ENCODE peak calls at places on chromosomes 5 and 9, in ten cellular contexts. M is stomach, S is esophagus muscularis mucosa, N is transverse colon, C is sigmoid colon, K is K562, G is suprapubic skin, B is GM12878, D is H1, Y is SK-N-SH. E is an unnamed sample. For H3K4me1, the result is how much of the 10 kb centered on the place peaks cover.

GRCh38 chr5:36202521-36202961 is 39.2 kb downstream of the NADK2 start:
- DNase-seq in M (no peak), S (no peak), N (no peak), C (no peak), K (no peak), G (no peak), B (no peak), D (no peak), Y (no peak), E (peak)

GRCh38 chr5:177304392-177305119 is 957 bp downstream of the PRELID1 start:
- DNase-seq in M (no peak), S (no peak), N (peak), C (peak), K (peak), G (no peak), B (no peak), D (no peak), Y (peak), E (no peak)

GRCh38 chr5:35354751-35355150 is 124.5 kb upstream of the PRLR start:
- DNase-seq in M (no peak), S (no peak), N (no peak), C (no peak), K (no peak), G (no peak), B (no peak), D (no peak), Y (no peak), E (no peak)

GRCh38 chr5:150486402-150487198 is 21.3 kb upstream of the NDST1 start:
- DNase-seq in M (peak), S (no peak), N (peak), C (no peak), K (peak), G (no peak), B (no peak), D (peak), Y (peak), E (no peak)

GRCh38 chr9:129036923-129037766 is 719 bp downstream of the MIGA2 start:
- DNase-seq in M (no peak), S (no peak), N (no peak), C (no peak), K (peak), G (no peak), B (no peak), D (no peak), Y (no peak), E (no peak)

GRCh38 chr5:39755986-39756385 is 331.2 kb upstream of the DAB2 start:
- DNase-seq in M (no peak), S (no peak), N (no peak), C (no peak), K (peak), G (no peak), B (no peak), D (no peak), Y (no peak), E (no peak)

GRCh38 chr9:132214027-132214622 is 52.3 kb downstream of the NTNG2 start:
- DNase-seq in M (peak), S (peak), N (no peak), C (peak), K (no peak), G (no peak), B (no peak), D (no peak), Y (peak), E (peak)

GRCh38 chr5:177496111-177497010 is 1.0 kb downstream of the PDLIM7 start:
- DNase-seq in M (peak), S (no peak), N (peak), C (peak), K (peak), G (peak), B (no peak), D (no peak), Y (peak), E (peak)

GRCh38 chr9:136088939-136089696 is 6.0 kb downstream of the NACC2 start:
- DNase-seq in M (no peak), S (no peak), N (no peak), C (peak), K (no peak), G (peak), B (no peak), D (no peak), Y (peak), E (peak)

GRCh38 chr9:8822667-8823025 is 1023.1 kb upstream of the DMAC1 start:
- DNase-seq in M (no peak), S (no peak), N (no peak), C (no peak), K (no peak), G (no peak), B (no peak), D (no peak), Y (no peak), E (no peak)

GRCh38 chr9:132125944-132126720 is 35.7 kb upstream of the NTNG2 start:
- DNase-seq in M (no peak), S (no peak), N (no peak), C (no peak), K (no peak), G (no peak), B (no peak), D (no peak), Y (no peak), E (peak)

GRCh38 chr9:127974769-127975261 is 6.0 kb downstream of the EEIG1 start:
- DNase-seq in M (no peak), S (no peak), N (no peak), C (peak), K (no peak), G (no peak), B (no peak), D (no peak), Y (peak), E (peak)

GRCh38 chr9:81984911-81985310 is 3.7 kb upstream of the SPATA31D1 start:
- DNase-seq in M (no peak), S (no peak), N (no peak), C (no peak), K (no peak), G (no peak), B (no peak), D (no peak), Y (no peak), E (no peak)

GRCh38 chr5:61970218-61970617 is 335.8 kb upstream of the KIF2A start:
- DNase-seq in M (no peak), S (peak), N (no peak), C (no peak), K (no peak), G (no peak), B (no peak), D (no peak), Y (no peak), E (no peak)

GRCh38 chr5:148972958-148973357 is 89.9 kb downstream of the SH3TC2 start:
- DNase-seq in M (peak), S (no peak), N (no peak), C (peak), K (no peak), G (peak), B (no peak), D (no peak), Y (no peak), E (no peak)

GRCh38 chr5:41410307-41410706 is 100.1 kb downstream of the PLCXD3 start:
- DNase-seq in M (no peak), S (no peak), N (no peak), C (no peak), K (no peak), G (no peak), B (no peak), D (no peak), Y (no peak), E (no peak)

GRCh38 chr9:81687521-81688261 is 1.7 kb downstream of the TLE1 start:
- DNase-seq in M (peak), S (no peak), N (peak), C (peak), K (no peak), G (peak), B (no peak), D (no peak), Y (peak), E (peak)

GRCh38 chr5:76544268-76544926 is 78.8 kb downstream of the F2RL2 start:
- DNase-seq in M (peak), S (no peak), N (peak), C (no peak), K (peak), G (no peak), B (peak), D (no peak), Y (peak), E (no peak)

GRCh38 chr9:136726631-136727191 is 14.3 kb downstream of the DIPK1B start:
- DNase-seq in M (no peak), S (no peak), N (no peak), C (no peak), K (peak), G (no peak), B (peak), D (no peak), Y (peak), E (no peak)

GRCh38 chr5:126645132-126645531 is 44.4 kb downstream of the PHAX start:
- DNase-seq in M (no peak), S (no peak), N (no peak), C (no peak), K (no peak), G (no peak), B (no peak), D (no peak), Y (no peak), E (no peak)

GRCh38 chr5:73796164-73797141 is 170.5 kb downstream of the ARHGEF28 start:
- DNase-seq in M (peak), S (no peak), N (no peak), C (no peak), K (peak), G (no peak), B (peak), D (no peak), Y (no peak), E (peak)

GRCh38 chr9:96618209-96619108 is 1.2 kb downstream of the CDC14B start:
- DNase-seq in M (peak), S (peak), N (peak), C (peak), K (no peak), G (peak), B (no peak), D (no peak), Y (peak), E (peak)

GRCh38 chr5:124754206-124754927 is 7.9 kb upstream of the ZNF608 start:
- DNase-seq in M (no peak), S (no peak), N (no peak), C (no peak), K (no peak), G (no peak), B (no peak), D (no peak), Y (no peak), E (no peak)

GRCh38 chr9:136920069-136920468 is 24.5 kb downstream of the FBXW5 start:
- DNase-seq in M (no peak), S (no peak), N (no peak), C (no peak), K (no peak), G (no peak), B (no peak), D (no peak), Y (no peak), E (no peak)

GRCh38 chr9:133372144-133372543 is 3.7 kb downstream of the SURF4 start:
- DNase-seq in M (no peak), S (no peak), N (no peak), C (no peak), K (no peak), G (no peak), B (no peak), D (no peak), Y (no peak), E (no peak)

GRCh38 chr9:91185193-91185886 is 176.4 kb downstream of the AUH start:
- DNase-seq in M (peak), S (no peak), N (no peak), C (peak), K (no peak), G (peak), B (no peak), D (no peak), Y (no peak), E (no peak)

GRCh38 chr5:159210306-159210722 is 961 bp upstream of the RNF145 start:
- DNase-seq in M (no peak), S (no peak), N (peak), C (no peak), K (peak), G (no peak), B (no peak), D (no peak), Y (peak), E (peak)

GRCh38 chr9:71929791-71930440 is 18.5 kb downstream of the C9orf85 start:
- DNase-seq in M (no peak), S (no peak), N (no peak), C (no peak), K (no peak), G (no peak), B (no peak), D (no peak), Y (no peak), E (no peak)

GRCh38 chr5:105977163-105977562 is 1693.6 kb downstream of the EFNA5 start:
- DNase-seq in M (no peak), S (no peak), N (no peak), C (no peak), K (no peak), G (no peak), B (no peak), D (no peak), Y (no peak), E (no peak)

GRCh38 chr5:73497537-73498056 is 645 bp upstream of the BTF3 start:
- DNase-seq in M (no peak), S (no peak), N (no peak), C (no peak), K (no peak), G (no peak), B (no peak), D (no peak), Y (no peak), E (no peak)

GRCh38 chr9:76297721-76298239 is 96.4 kb downstream of the RFK start:
- DNase-seq in M (no peak), S (no peak), N (no peak), C (peak), K (no peak), G (peak), B (no peak), D (no peak), Y (no peak), E (no peak)

GRCh38 chr9:7533376-7534090 is 266.0 kb downstream of the DMAC1 start:
- DNase-seq in M (no peak), S (no peak), N (no peak), C (no peak), K (no peak), G (no peak), B (no peak), D (no peak), Y (no peak), E (no peak)

GRCh38 chr5:180096616-180097015 is 25.1 kb upstream of the RNF130 start:
- DNase-seq in M (no peak), S (no peak), N (no peak), C (no peak), K (no peak), G (peak), B (no peak), D (no peak), Y (no peak), E (no peak)

GRCh38 chr9:123344273-123345096 is 11.5 kb upstream of the CRB2 start:
- DNase-seq in M (no peak), S (no peak), N (no peak), C (no peak), K (no peak), G (no peak), B (no peak), D (no peak), Y (no peak), E (no peak)

GRCh38 chr5:159906957-159907356 is 9.3 kb upstream of the ADRA1B start:
- DNase-seq in M (peak), S (no peak), N (peak), C (no peak), K (no peak), G (no peak), B (no peak), D (no peak), Y (no peak), E (peak)

GRCh38 chr5:158725223-158725825 is 374.4 kb downstream of the EBF1 start:
- DNase-seq in M (no peak), S (no peak), N (no peak), C (no peak), K (no peak), G (no peak), B (no peak), D (no peak), Y (no peak), E (no peak)

DNA sequence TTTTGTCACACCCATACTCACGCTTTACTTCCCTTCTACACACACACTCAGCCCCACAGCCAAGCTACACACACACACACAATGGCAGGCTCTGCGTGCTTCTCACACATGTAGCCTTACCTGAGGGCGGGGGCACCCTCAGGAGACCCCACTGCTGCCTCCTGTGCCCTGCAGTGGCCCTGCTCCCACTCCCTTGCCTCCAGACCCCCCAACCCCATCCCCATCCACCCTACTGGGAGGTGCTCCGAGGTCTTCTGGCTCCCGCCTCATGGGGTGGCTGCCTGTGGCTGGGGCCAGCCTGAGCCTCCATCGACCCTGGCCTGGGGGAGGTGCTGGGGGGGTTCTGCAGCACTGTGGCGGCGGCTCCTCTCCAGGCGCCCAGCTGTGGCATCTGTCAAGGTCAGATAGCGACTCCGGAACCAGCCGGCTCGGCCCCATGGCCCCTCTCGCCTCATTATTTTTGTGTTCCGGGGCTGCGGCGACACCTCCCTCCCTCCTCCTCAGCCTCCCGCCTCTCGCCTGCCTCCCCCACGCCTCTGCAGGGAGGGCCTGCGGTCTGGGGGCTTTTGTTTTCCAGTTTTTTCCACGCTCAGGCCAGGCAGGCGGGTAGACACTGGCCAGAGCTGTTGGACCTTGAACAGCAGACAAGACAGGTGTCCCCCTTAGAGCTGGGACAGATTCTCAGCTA is 21.7 kb downstream of the CXXC5 start:
- DNase-seq in M (peak), S (no peak), N (peak), C (no peak), K (peak), G (no peak), B (no peak), D (no peak), Y (peak), E (peak)
- H3K4me1 ChIP-seq in M (half or more), S (half or more), N (under half), C (under half), K (half or more), G (half or more), B (half or more), D (under half), Y (half or more), E (half or more)

DNA sequence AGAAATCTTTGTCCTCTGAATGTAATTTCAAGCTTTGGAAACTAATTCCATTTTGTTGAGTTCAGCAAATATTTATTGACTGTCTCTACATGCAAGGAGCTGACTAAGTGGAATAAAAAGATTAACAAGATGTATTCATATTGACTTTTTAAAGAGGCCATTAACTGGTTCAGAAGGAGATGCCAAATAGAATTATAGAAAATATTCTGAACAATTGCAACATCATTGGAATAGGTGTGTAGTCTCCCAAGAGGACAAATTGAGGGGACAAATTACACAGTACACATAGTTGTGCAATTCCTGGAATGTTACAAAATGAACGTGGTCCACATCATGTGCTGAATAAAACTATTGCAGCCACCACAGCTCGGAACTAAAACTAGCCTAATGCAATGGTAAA is 224.2 kb downstream of the NPR3 start:
- DNase-seq in M (no peak), S (no peak), N (no peak), C (no peak), K (no peak), G (no peak), B (no peak), D (no peak), Y (no peak), E (no peak)
- TF ChIP-seq POLR2AphosphoS5 in M (no peak), S (no peak), N (no peak), C (no peak), K (no peak), G (no peak), B (no peak), D (no peak), Y (no peak), E (no peak)

GRCh38 chr5:100901851-100902341 is 1.2 kb downstream of the ST8SIA4 start:
- DNase-seq in M (peak), S (no peak), N (peak), C (peak), K (peak), G (peak), B (no peak), D (no peak), Y (no peak), E (no peak)

GRCh38 chr5:100905259-100905914 is 2.3 kb upstream of the ST8SIA4 start:
- DNase-seq in M (no peak), S (no peak), N (no peak), C (no peak), K (no peak), G (no peak), B (no peak), D (no peak), Y (no peak), E (no peak)

GRCh38 chr5:100902406-100903035 is 561 bp downstream of the ST8SIA4 start:
- DNase-seq in M (no peak), S (no peak), N (no peak), C (no peak), K (peak), G (no peak), B (no peak), D (no peak), Y (no peak), E (peak)

GRCh38 chr5:100903036-100903887 is at the start of gene ST8SIA4:
- DNase-seq in M (peak), S (peak), N (peak), C (peak), K (peak), G (peak), B (peak), D (peak), Y (peak), E (peak)

DNA sequence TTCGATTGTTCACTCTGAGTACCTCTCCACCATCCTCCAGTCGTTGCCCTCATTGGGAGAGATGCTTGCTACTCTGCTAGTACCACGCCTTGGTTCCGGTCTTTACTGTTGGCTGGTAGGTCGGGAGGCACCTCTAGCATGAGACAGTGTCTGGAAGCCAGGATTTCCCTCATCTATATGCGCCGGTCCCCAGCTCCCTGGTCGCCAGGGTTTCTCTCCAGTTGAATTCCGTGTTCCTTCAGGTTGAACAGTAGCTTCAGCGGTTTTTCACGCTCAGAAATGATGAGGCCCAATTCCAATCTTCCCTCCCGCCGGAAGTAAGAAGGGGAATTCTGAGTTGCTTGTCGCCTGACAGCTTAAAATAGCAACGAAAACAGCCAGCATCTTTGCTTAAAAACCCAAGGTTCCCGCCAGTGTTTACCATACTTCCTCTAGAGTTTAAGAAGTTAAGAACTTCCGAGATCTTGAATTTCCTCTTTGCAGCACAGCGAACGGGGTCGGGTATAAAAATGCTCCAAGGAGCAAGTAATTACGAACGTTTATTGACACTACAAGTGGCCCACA is 1.3 kb upstream of the ST8SIA4 start:
- DNase-seq in M (peak), S (no peak), N (peak), C (peak), K (peak), G (no peak), B (no peak), D (no peak), Y (no peak), E (peak)
- TF ChIP-seq EP300 in M (no peak), S (no peak), N (no peak), C (no peak), K (no peak), G (no peak), B (no peak), D (no peak), Y (no peak), E (no peak)

DNA sequence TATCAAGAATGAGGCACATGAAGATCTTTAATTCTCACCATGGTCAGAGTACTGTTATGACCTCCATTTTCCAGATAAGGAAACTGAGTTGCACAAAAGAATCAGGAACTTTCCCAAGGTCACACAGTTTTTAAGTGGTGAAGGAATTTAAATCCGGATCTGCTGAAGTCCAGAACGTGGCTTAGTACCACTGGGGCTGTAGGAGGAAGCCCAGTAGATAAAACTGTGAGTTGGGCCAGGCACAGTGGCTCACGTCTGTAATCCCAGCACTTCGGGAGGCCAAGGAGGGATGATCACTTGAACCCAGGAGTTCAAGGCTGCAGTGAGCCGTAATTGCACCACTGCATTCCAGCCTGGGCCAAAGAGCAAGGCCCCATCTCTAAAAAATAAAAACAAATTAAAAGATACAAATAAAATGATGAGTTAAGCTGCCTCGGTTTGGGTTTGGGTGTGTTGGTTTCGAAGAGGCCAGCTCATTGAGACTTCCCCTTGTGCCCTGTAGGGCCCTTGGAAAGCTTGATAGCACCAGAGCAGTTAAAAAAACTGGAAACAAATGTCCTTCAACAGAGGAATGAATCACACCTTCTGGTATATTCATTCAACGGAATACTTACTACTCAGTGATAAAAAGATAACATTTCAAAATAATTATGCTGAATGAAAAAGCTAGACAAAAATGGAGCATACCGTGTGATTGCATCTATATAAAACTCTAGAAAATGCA is 20.1 kb downstream of the ATOX1 start:
- DNase-seq in M (no peak), S (no peak), N (no peak), C (no peak), K (no peak), G (no peak), B (no peak), D (no peak), Y (no peak), E (no peak)
- H3K4me1 ChIP-seq in M (under half), S (under half), N (under half), C (under half), K (under half), G (under half), B (under half), D (under half), Y (under half), E (under half)